ENCODE peak calls at places on chromosome 16, in nine cellular contexts. T is heart right ventricle; V is astrocyte of the spinal cord; N is lower lobe of right lung; X is mucosa of descending colon; R is upper lobe of right lung; K is CD4-positive, alpha-beta T cell; J is testis; O is fibroblast of lung. D is an unnamed sample.

GRCh38 chr16:15482068-15482747 is 47.8 kb downstream of the BMERB1 start:
- DNase-seq in T (no peak), V (peak; percentile 97), N (no peak), X (peak; percentile 33), R (no peak), K (no peak), J (no peak), O (peak; percentile 92), D (peak; percentile 58)

GRCh38 chr16:10386517-10387377 is 886 bp downstream of the ATF7IP2 start:
- DNase-seq in T (no peak), V (peak; percentile 35), N (no peak), X (no peak), R (no peak), K (no peak), J (no peak), O (peak; percentile 21), D (no peak)

GRCh38 chr16:55250641-55251550 is 73.1 kb upstream of the IRX6 start:
- DNase-seq in T (no peak), V (no peak), N (no peak), X (no peak), R (no peak), K (no peak), J (no peak), O (no peak), D (no peak)

GRCh38 chr16:561957-562938 is 2.1 kb downstream of the PRR35 start:
- DNase-seq in T (no peak), V (no peak), N (no peak), X (no peak), R (no peak), K (no peak), J (no peak), O (no peak), D (no peak)

GRCh38 chr16:71367243-71367976 is 8.9 kb downstream of the CALB2 start:
- DNase-seq in T (no peak), V (no peak), N (peak; percentile 59), X (peak; percentile 52), R (peak; percentile 68), K (no peak), J (peak; percentile 72), O (peak; percentile 20), D (peak; percentile 68)

GRCh38 chr16:49608095-49608494 is 234.5 kb downstream of the C16orf78 start:
- DNase-seq in T (no peak), V (peak; percentile 28), N (no peak), X (no peak), R (no peak), K (no peak), J (no peak), O (no peak), D (peak; percentile 9)

GRCh38 chr16:78729687-78730086 is 630.2 kb downstream of the WWOX start:
- DNase-seq in T (no peak), V (no peak), N (no peak), X (no peak), R (no peak), K (no peak), J (no peak), O (peak; percentile 20), D (no peak)

GRCh38 chr16:26643519-26643918 is 423.2 kb upstream of the C16orf82 start:
- DNase-seq in T (no peak), V (no peak), N (no peak), X (no peak), R (no peak), K (no peak), J (no peak), O (no peak), D (no peak)

GRCh38 chr16:31132303-31132978 is 3.1 kb downstream of the PRSS8 start:
- DNase-seq in T (no peak), V (no peak), N (no peak), X (no peak), R (no peak), K (no peak), J (no peak), O (no peak), D (no peak)

GRCh38 chr16:21663889-21664647 is at the start of gene OTOA:
- DNase-seq in T (no peak), V (no peak), N (no peak), X (no peak), R (no peak), K (no peak), J (no peak), O (no peak), D (no peak)

GRCh38 chr16:24635900-24636610 is 93.4 kb upstream of the TNRC6A start:
- DNase-seq in T (peak; percentile 59), V (peak; percentile 84), N (peak; percentile 58), X (peak; percentile 56), R (peak; percentile 76), K (no peak), J (peak; percentile 92), O (peak; percentile 96), D (no peak)

GRCh38 chr16:47198180-47198575 is 54.4 kb upstream of the NETO2 start:
- DNase-seq in T (no peak), V (no peak), N (no peak), X (no peak), R (no peak), K (no peak), J (no peak), O (no peak), D (no peak)

GRCh38 chr16:17271687-17272086 is 199.1 kb downstream of the XYLT1 start:
- DNase-seq in T (no peak), V (peak; percentile 24), N (no peak), X (no peak), R (no peak), K (no peak), J (peak; percentile 30), O (peak; percentile 31), D (no peak)

GRCh38 chr16:67142342-67142741 is 8.5 kb downstream of the B3GNT9 start:
- DNase-seq in T (no peak), V (no peak), N (no peak), X (no peak), R (no peak), K (no peak), J (no peak), O (no peak), D (no peak)

GRCh38 chr16:80852261-80852872 is 48.0 kb upstream of the CDYL2 start:
- DNase-seq in T (no peak), V (peak; percentile 24), N (no peak), X (no peak), R (no peak), K (no peak), J (peak; percentile 60), O (peak; percentile 9), D (peak; percentile 57)

GRCh38 chr16:2825049-2825742 is 4.9 kb upstream of the ZG16B start:
- DNase-seq in T (no peak), V (no peak), N (peak; percentile 37), X (peak; percentile 17), R (peak; percentile 50), K (no peak), J (no peak), O (no peak), D (no peak)
- TF ChIP-seq CTCF in T (no peak), V (no peak), N (no peak), X (no peak), R (no peak), K (no peak), J (no peak), O (no peak), D (no peak)

GRCh38 chr16:4376126-4376819 is 4.6 kb downstream of the VASN start:
- DNase-seq in T (peak; percentile 94), V (peak; percentile 82), N (peak; percentile 92), X (peak; percentile 76), R (peak; percentile 94), K (no peak), J (peak; percentile 92), O (peak; percentile 90), D (no peak)
- TF ChIP-seq CTCF in T (no peak), V (no peak), N (no peak), X (no peak), R (no peak), K (no peak), J (no peak), O (no peak), D (no peak)

DNA sequence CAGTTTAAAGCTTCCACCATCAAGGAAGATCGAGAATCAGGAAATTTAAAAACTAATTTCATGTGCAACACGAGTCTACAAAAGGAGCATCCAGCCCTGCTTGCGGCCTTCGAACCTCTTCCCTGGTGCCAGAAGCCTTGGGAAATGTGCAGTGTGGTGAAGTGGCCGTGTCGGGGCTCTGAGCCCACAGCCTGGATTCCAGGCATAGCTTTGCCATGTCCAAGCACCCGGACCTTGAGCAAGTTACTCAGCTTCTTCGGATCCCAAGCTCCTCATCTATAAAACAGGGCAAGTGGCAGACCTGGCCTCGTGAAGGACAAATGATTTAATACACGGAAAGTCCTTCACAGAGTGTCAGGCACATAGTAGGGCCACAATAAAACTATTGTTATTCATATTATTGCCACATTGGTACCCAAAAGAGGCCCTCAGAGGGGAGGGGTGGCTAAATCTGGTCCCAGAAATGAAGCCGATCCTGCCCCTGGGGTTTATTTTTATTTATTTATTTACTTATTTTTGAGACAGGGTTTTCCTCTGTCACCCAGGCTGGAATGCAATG is 34.8 kb downstream of the COTL1 start:
- DNase-seq in T (no peak), V (peak; percentile 85), N (no peak), X (no peak), R (no peak), K (no peak), J (no peak), O (peak; percentile 68), D (peak; percentile 55)
- TF ChIP-seq CTCF in T (no peak), V (no peak), N (no peak), X (no peak), R (no peak), K (no peak), J (no peak), O (no peak), D (no peak)

GRCh38 chr16:56828641-56829040 is 36.4 kb upstream of the SLC12A3 start:
- DNase-seq in T (no peak), V (no peak), N (no peak), X (no peak), R (no peak), K (no peak), J (no peak), O (no peak), D (no peak)

GRCh38 chr16:56825821-56826220 is 39.2 kb upstream of the SLC12A3 start:
- DNase-seq in T (no peak), V (no peak), N (no peak), X (no peak), R (no peak), K (no peak), J (no peak), O (no peak), D (no peak)

GRCh38 chr16:56824804-56825203 is 40.2 kb upstream of the SLC12A3 start:
- DNase-seq in T (no peak), V (no peak), N (no peak), X (no peak), R (no peak), K (no peak), J (no peak), O (no peak), D (no peak)

GRCh38 chr16:56822966-56823739 is 41.9 kb upstream of the SLC12A3 start:
- DNase-seq in T (no peak), V (no peak), N (no peak), X (no peak), R (no peak), K (no peak), J (peak; percentile 28), O (no peak), D (no peak)

DNA sequence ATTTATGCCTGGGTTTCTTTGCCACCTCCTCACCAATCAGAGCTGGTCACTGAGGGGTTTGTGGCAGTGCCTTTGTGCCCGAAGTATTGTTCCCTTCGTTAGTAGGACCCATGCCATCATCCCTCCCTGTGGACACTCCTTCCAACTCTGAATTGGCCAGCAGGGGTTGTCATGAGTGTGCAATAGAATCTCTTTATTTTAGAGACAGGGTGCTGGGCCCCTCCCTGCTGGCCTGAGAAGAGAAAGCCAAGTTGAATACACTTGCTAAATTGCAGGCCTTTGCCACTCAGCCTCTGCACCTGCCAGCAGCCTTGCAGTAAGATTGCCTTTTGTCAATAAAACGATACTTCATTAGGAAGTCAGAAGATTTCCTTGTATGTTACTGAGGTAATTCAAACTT is 40.7 kb upstream of the SLC12A3 start:
- DNase-seq in T (no peak), V (peak; percentile 27), N (peak; percentile 59), X (peak; percentile 58), R (peak; percentile 72), K (no peak), J (peak; percentile 36), O (no peak), D (peak; percentile 55)
- TF ChIP-seq CTCF in T (no peak), V (peak; percentile 22), N (no peak), X (no peak), R (peak; percentile 33), K (no peak), J (no peak), O (no peak), D (peak; percentile 64)